ENCODE peak calls at places on chromosomes 3 and 15, in seven cellular contexts. S is endothelial cell of umbilical vein; Y is cardiac fibroblast; T is neural crest cell; B is GM12865; H is breast epithelium; I is CD8-positive, alpha-beta T cell. D is an unnamed sample.

GRCh38 chr15:70026991-70027390 is 70.7 kb downstream of the TLE3 start:
- DNase-seq in S (no peak), Y (no peak), T (no peak), B (no peak), H (peak), I (no peak), D (no peak)

GRCh38 chr3:86988235-86988634 is 2.7 kb downstream of the VGLL3 start:
- DNase-seq in S (peak), Y (peak), T (no peak), B (no peak), H (no peak), I (no peak), D (no peak)

GRCh38 chr15:45573961-45574629 is 13.1 kb upstream of the BLOC1S6 start:
- DNase-seq in S (no peak), Y (peak), T (peak), B (peak), H (no peak), I (no peak), D (no peak)

GRCh38 chr15:71121442-71121841 is 6.2 kb downstream of the THSD4 start:
- DNase-seq in S (no peak), Y (no peak), T (no peak), B (no peak), H (no peak), I (no peak), D (no peak)

GRCh38 chr3:178137831-178138230 is 398.4 kb upstream of the KCNMB2 start:
- DNase-seq in S (no peak), Y (no peak), T (no peak), B (no peak), H (no peak), I (no peak), D (no peak)

GRCh38 chr3:23079976-23080375 is 123.2 kb upstream of the UBE2E2 start:
- DNase-seq in S (no peak), Y (peak), T (no peak), B (no peak), H (no peak), I (no peak), D (no peak)

GRCh38 chr3:33001889-33002288 is 50.4 kb downstream of the CCR4 start:
- DNase-seq in S (no peak), Y (peak), T (no peak), B (peak), H (no peak), I (no peak), D (no peak)

GRCh38 chr3:14328422-14328821 is 74.0 kb upstream of the SLC6A6 start:
- DNase-seq in S (no peak), Y (no peak), T (no peak), B (no peak), H (no peak), I (no peak), D (no peak)

GRCh38 chr15:65371976-65372786 is 5.6 kb downstream of the IGDCC3 start:
- DNase-seq in S (no peak), Y (no peak), T (no peak), B (no peak), H (no peak), I (no peak), D (no peak)

GRCh38 chr3:58575986-58576652 is 1.1 kb downstream of the FAM107A start:
- DNase-seq in S (peak), Y (no peak), T (no peak), B (no peak), H (no peak), I (no peak), D (peak)

GRCh38 chr15:25774871-25775270 is 88.3 kb downstream of the ATP10A start:
- DNase-seq in S (no peak), Y (no peak), T (no peak), B (no peak), H (no peak), I (no peak), D (no peak)

GRCh38 chr3:160808838-160809237 is 52.8 kb downstream of the PPM1L start:
- DNase-seq in S (no peak), Y (no peak), T (no peak), B (no peak), H (no peak), I (no peak), D (no peak)

GRCh38 chr15:77865106-77865630 is 212.3 kb downstream of the TBC1D2B start:
- DNase-seq in S (no peak), Y (no peak), T (no peak), B (no peak), H (no peak), I (no peak), D (no peak)

GRCh38 chr3:51544011-51544775 is 5.7 kb downstream of the RAD54L2 start:
- DNase-seq in S (peak), Y (peak), T (no peak), B (no peak), H (no peak), I (no peak), D (no peak)

GRCh38 chr3:169218314-169218983 is 445.1 kb downstream of the MECOM start:
- DNase-seq in S (peak), Y (peak), T (peak), B (no peak), H (no peak), I (no peak), D (peak)

GRCh38 chr3:56612146-56612545 is 55.2 kb downstream of the CCDC66 start:
- DNase-seq in S (no peak), Y (no peak), T (no peak), B (no peak), H (no peak), I (no peak), D (no peak)

GRCh38 chr15:64284037-64284436 is 71.9 kb downstream of the CSNK1G1 start:
- DNase-seq in S (no peak), Y (peak), T (no peak), B (no peak), H (no peak), I (no peak), D (peak)

GRCh38 chr15:36090276-36090946 is 489.0 kb upstream of the CDIN1 start:
- DNase-seq in S (no peak), Y (no peak), T (no peak), B (no peak), H (no peak), I (no peak), D (no peak)

GRCh38 chr3:99783009-99783573 is 34.6 kb upstream of the CMSS1 start:
- DNase-seq in S (no peak), Y (peak), T (no peak), B (no peak), H (no peak), I (no peak), D (peak)

GRCh38 chr3:84959470-84960380 is 936 bp downstream of the CADM2 start:
- DNase-seq in S (no peak), Y (no peak), T (no peak), B (no peak), H (no peak), I (no peak), D (no peak)

GRCh38 chr15:72229076-72229946 is 1.7 kb downstream of the PKM start:
- DNase-seq in S (peak), Y (peak), T (no peak), B (peak), H (no peak), I (peak), D (no peak)

GRCh38 chr3:125140817-125141595 is 71.5 kb downstream of the SLC12A8 start:
- DNase-seq in S (no peak), Y (peak), T (no peak), B (peak), H (no peak), I (no peak), D (no peak)

GRCh38 chr3:38479431-38480092 is 16.6 kb upstream of the EXOG start:
- DNase-seq in S (peak), Y (peak), T (peak), B (peak), H (no peak), I (peak), D (peak)

DNA sequence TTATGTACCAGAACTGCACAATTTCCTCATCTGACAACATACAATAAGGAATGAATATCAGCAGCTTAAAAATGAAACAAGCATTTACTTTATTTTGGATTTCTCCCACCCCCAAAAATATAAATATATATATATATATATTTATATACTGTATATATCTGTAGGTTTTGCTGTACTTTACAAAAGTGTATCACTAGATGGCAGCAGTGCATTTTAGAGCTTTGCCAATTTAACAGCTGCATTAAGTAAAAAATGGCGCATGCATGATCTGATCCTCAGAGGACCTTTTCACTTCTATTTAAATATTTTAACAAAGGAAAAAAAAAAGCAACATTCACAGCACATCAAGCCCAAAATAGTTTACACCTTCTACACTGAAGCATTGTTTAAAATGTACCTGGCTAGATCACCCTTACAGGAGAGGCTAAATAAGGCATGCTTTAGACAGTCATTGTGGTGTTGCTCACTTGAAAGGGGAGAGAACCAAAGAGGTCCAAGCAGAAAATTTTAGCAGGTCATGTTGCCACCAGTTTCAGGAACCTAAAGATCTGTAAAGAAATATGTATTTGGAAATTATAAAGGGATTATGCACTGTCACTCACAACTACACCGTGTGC is 72.6 kb downstream of the NPTN start:
- DNase-seq in S (peak), Y (peak), T (no peak), B (peak), H (no peak), I (no peak), D (peak)
- TF ChIP-seq CTCF in S (peak), Y (peak), T (peak), B (peak), H (peak), I (peak), D (peak)

GRCh38 chr15:93005133-93005532 is 83.9 kb downstream of the RGMA start:
- DNase-seq in S (no peak), Y (no peak), T (no peak), B (no peak), H (no peak), I (no peak), D (no peak)

GRCh38 chr15:92997821-92998220 is 91.2 kb downstream of the RGMA start:
- DNase-seq in S (no peak), Y (no peak), T (no peak), B (no peak), H (no peak), I (no peak), D (no peak)

GRCh38 chr15:93001156-93001555 is 87.9 kb downstream of the RGMA start:
- DNase-seq in S (no peak), Y (no peak), T (no peak), B (no peak), H (no peak), I (no peak), D (no peak)

GRCh38 chr15:93001881-93002280 is 87.1 kb downstream of the RGMA start:
- DNase-seq in S (no peak), Y (peak), T (no peak), B (no peak), H (no peak), I (no peak), D (no peak)
- TF ChIP-seq CTCF in S (no peak), Y (peak), T (peak), B (peak), H (no peak), I (no peak), D (no peak)

GRCh38 chr3:36944012-36944640 is 728 bp downstream of the TRANK1 start:
- DNase-seq in S (peak), Y (peak), T (peak), B (peak), H (peak), I (peak), D (peak)
- TF ChIP-seq CTCF in S (no peak), Y (no peak), T (no peak), B (no peak), H (no peak), I (no peak), D (no peak)

GRCh38 chr15:101318147-101318809 is 23.2 kb upstream of the SNRPA1 start:
- DNase-seq in S (no peak), Y (no peak), T (no peak), B (no peak), H (no peak), I (no peak), D (no peak)

GRCh38 chr15:101322849-101323477 is 27.9 kb upstream of the SNRPA1 start:
- DNase-seq in S (no peak), Y (no peak), T (no peak), B (no peak), H (peak), I (no peak), D (no peak)

GRCh38 chr15:101318810-101319200 is 23.8 kb upstream of the SNRPA1 start:
- DNase-seq in S (no peak), Y (no peak), T (no peak), B (no peak), H (no peak), I (no peak), D (no peak)

GRCh38 chr15:101322016-101322695 is 27.1 kb upstream of the SNRPA1 start:
- DNase-seq in S (no peak), Y (no peak), T (no peak), B (no peak), H (no peak), I (peak), D (no peak)

DNA sequence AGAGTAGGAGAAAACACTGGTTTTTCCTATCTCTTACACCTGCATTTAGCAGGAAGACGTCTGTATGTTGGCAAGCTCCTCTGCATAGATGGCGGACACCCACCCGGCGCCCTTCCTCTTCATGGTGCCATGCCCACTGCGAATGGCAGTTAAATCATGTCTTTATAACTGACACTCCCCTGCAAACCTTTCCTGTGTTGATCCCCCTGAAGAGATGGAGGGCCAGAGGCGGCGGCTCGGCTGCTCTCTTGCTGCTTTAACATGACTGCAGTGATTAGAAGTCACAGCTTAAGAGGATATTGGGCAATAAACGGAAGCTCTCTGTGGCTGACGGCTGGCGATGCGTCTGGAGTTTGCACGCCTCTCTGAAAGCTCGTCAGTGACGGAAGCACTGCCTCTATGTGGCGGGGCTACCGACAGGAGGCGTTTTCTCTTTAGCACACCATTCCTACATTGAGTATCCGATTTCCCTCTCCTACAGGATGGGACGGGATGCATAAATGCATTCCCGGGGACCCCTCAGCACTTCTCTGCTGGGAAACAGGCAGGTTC is 25.5 kb upstream of the SNRPA1 start:
- DNase-seq in S (peak), Y (peak), T (no peak), B (peak), H (no peak), I (peak), D (no peak)
- TF ChIP-seq CTCF in S (peak), Y (peak), T (peak), B (peak), H (no peak), I (peak), D (peak)

GRCh38 chr3:121592856-121593702 is at the start of gene FBXO40:
- DNase-seq in S (no peak), Y (no peak), T (no peak), B (peak), H (no peak), I (no peak), D (no peak)
- TF ChIP-seq CTCF in S (no peak), Y (no peak), T (no peak), B (no peak), H (no peak), I (no peak), D (no peak)

DNA sequence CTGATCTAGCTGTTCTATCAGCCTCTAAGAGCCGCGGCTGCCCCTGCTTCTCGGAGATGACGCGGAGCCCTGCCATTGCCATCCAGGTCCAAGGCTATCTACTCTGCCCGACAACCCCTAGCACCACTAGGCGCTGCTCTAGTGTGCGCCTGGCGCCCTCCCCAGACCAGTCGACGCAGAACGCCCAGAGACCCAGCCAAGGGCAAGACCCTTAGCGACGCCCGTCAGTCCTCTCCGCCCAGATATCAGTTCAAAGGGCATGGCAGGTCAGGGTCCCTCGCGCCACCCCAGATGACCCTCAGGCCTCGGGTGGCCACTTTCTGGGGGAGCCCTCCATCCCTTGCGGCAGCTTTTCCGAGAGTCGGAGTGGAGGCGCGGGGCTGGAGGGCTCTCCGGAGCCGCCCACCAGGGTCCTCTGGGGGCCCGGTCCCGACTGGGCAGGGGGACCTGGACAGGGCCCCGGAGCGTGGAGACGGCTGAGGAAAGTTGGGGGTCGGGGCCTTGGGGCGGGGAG is 371 bp upstream of the CLSTN2 start:
- DNase-seq in S (no peak), Y (peak), T (peak), B (peak), H (peak), I (no peak), D (peak)
- TF ChIP-seq CTCF in S (no peak), Y (no peak), T (peak), B (no peak), H (no peak), I (no peak), D (no peak)

D was measured in tibial nerve.